ENCODE peak calls at places on chromosomes 6 and 20, in five cellular contexts. One of them, this sample, is unnamed.

GRCh38 chr6:118285791-118286190 is 262.3 kb upstream of the PLN start:
- DNase-seq in substantia nigra: no peak
- DNase-seq in AG08396: no peak
- DNase-seq in stimulated activated CD8-positive, alpha-beta memory T cell treated with anti-CD3 and anti-CD28 coated beads, Interleukin-12 subunit alpha, Interleukin-12 subunit beta, amount 100 ng/mL, for 4 hours: no peak
- DNase-seq in activated effector memory CD4-positive, alpha-beta T cell treated with anti-CD3 and anti-CD28 coated beads, Interleukin-2, amount 50 U/mL, for 16 hours: no peak
- DNase-seq in this sample: no peak

GRCh38 chr6:108945686-108946158 is 97.5 kb downstream of the ARMC2 start:
- DNase-seq in substantia nigra: peak
- DNase-seq in AG08396: peak
- DNase-seq in stimulated activated CD8-positive, alpha-beta memory T cell treated with anti-CD3 and anti-CD28 coated beads, Interleukin-12 subunit alpha, Interleukin-12 subunit beta, amount 100 ng/mL, for 4 hours: no peak
- DNase-seq in activated effector memory CD4-positive, alpha-beta T cell treated with anti-CD3 and anti-CD28 coated beads, Interleukin-2, amount 50 U/mL, for 16 hours: no peak
- DNase-seq in this sample: no peak

GRCh38 chr6:83073620-83074019 is 6.1 kb downstream of the DOP1A start:
- DNase-seq in substantia nigra: peak
- DNase-seq in AG08396: no peak
- DNase-seq in stimulated activated CD8-positive, alpha-beta memory T cell treated with anti-CD3 and anti-CD28 coated beads, Interleukin-12 subunit alpha, Interleukin-12 subunit beta, amount 100 ng/mL, for 4 hours: no peak
- DNase-seq in activated effector memory CD4-positive, alpha-beta T cell treated with anti-CD3 and anti-CD28 coated beads, Interleukin-2, amount 50 U/mL, for 16 hours: no peak
- DNase-seq in this sample: no peak

GRCh38 chr6:133435065-133435728 is 194.0 kb downstream of the EYA4 start:
- DNase-seq in substantia nigra: no peak
- DNase-seq in AG08396: no peak
- DNase-seq in stimulated activated CD8-positive, alpha-beta memory T cell treated with anti-CD3 and anti-CD28 coated beads, Interleukin-12 subunit alpha, Interleukin-12 subunit beta, amount 100 ng/mL, for 4 hours: no peak
- DNase-seq in activated effector memory CD4-positive, alpha-beta T cell treated with anti-CD3 and anti-CD28 coated beads, Interleukin-2, amount 50 U/mL, for 16 hours: no peak
- DNase-seq in this sample: no peak

GRCh38 chr6:97669191-97669651 is 386.2 kb upstream of the MMS22L start:
- DNase-seq in substantia nigra: peak
- DNase-seq in AG08396: no peak
- DNase-seq in stimulated activated CD8-positive, alpha-beta memory T cell treated with anti-CD3 and anti-CD28 coated beads, Interleukin-12 subunit alpha, Interleukin-12 subunit beta, amount 100 ng/mL, for 4 hours: no peak
- DNase-seq in activated effector memory CD4-positive, alpha-beta T cell treated with anti-CD3 and anti-CD28 coated beads, Interleukin-2, amount 50 U/mL, for 16 hours: no peak
- DNase-seq in this sample: no peak

GRCh38 chr6:4661391-4661790 is 114.8 kb upstream of the CDYL start:
- DNase-seq in substantia nigra: no peak
- DNase-seq in AG08396: no peak
- DNase-seq in stimulated activated CD8-positive, alpha-beta memory T cell treated with anti-CD3 and anti-CD28 coated beads, Interleukin-12 subunit alpha, Interleukin-12 subunit beta, amount 100 ng/mL, for 4 hours: no peak
- DNase-seq in activated effector memory CD4-positive, alpha-beta T cell treated with anti-CD3 and anti-CD28 coated beads, Interleukin-2, amount 50 U/mL, for 16 hours: no peak
- DNase-seq in this sample: no peak

GRCh38 chr20:4195499-4195898 is 180.1 kb upstream of the RNF24 start:
- DNase-seq in substantia nigra: no peak
- DNase-seq in AG08396: peak
- DNase-seq in stimulated activated CD8-positive, alpha-beta memory T cell treated with anti-CD3 and anti-CD28 coated beads, Interleukin-12 subunit alpha, Interleukin-12 subunit beta, amount 100 ng/mL, for 4 hours: no peak
- DNase-seq in activated effector memory CD4-positive, alpha-beta T cell treated with anti-CD3 and anti-CD28 coated beads, Interleukin-2, amount 50 U/mL, for 16 hours: no peak
- DNase-seq in this sample: no peak

GRCh38 chr6:65450451-65450850 is 256.6 kb downstream of the EYS start:
- DNase-seq in substantia nigra: no peak
- DNase-seq in AG08396: no peak
- DNase-seq in stimulated activated CD8-positive, alpha-beta memory T cell treated with anti-CD3 and anti-CD28 coated beads, Interleukin-12 subunit alpha, Interleukin-12 subunit beta, amount 100 ng/mL, for 4 hours: no peak
- DNase-seq in activated effector memory CD4-positive, alpha-beta T cell treated with anti-CD3 and anti-CD28 coated beads, Interleukin-2, amount 50 U/mL, for 16 hours: no peak
- DNase-seq in this sample: no peak

GRCh38 chr6:11766589-11767450 is 11.8 kb downstream of the ADTRP start:
- DNase-seq in substantia nigra: no peak
- DNase-seq in AG08396: peak
- DNase-seq in stimulated activated CD8-positive, alpha-beta memory T cell treated with anti-CD3 and anti-CD28 coated beads, Interleukin-12 subunit alpha, Interleukin-12 subunit beta, amount 100 ng/mL, for 4 hours: no peak
- DNase-seq in activated effector memory CD4-positive, alpha-beta T cell treated with anti-CD3 and anti-CD28 coated beads, Interleukin-2, amount 50 U/mL, for 16 hours: no peak
- DNase-seq in this sample: peak

GRCh38 chr6:75612921-75613534 is 11.3 kb downstream of the SENP6 start:
- DNase-seq in substantia nigra: no peak
- DNase-seq in AG08396: no peak
- DNase-seq in stimulated activated CD8-positive, alpha-beta memory T cell treated with anti-CD3 and anti-CD28 coated beads, Interleukin-12 subunit alpha, Interleukin-12 subunit beta, amount 100 ng/mL, for 4 hours: no peak
- DNase-seq in activated effector memory CD4-positive, alpha-beta T cell treated with anti-CD3 and anti-CD28 coated beads, Interleukin-2, amount 50 U/mL, for 16 hours: no peak
- DNase-seq in this sample: no peak

GRCh38 chr6:101392561-101393230 is 812 bp upstream of the GRIK2 start:
- DNase-seq in substantia nigra: no peak
- DNase-seq in AG08396: no peak
- DNase-seq in stimulated activated CD8-positive, alpha-beta memory T cell treated with anti-CD3 and anti-CD28 coated beads, Interleukin-12 subunit alpha, Interleukin-12 subunit beta, amount 100 ng/mL, for 4 hours: no peak
- DNase-seq in activated effector memory CD4-positive, alpha-beta T cell treated with anti-CD3 and anti-CD28 coated beads, Interleukin-2, amount 50 U/mL, for 16 hours: no peak
- DNase-seq in this sample: no peak